ENCODE peak calls at places on chromosomes 7 and 10, in four cellular contexts. A, E, J and U are unnamed samples.

GRCh38 chr10:88094795-88095194 is 231.4 kb downstream of the PTEN start:
- DNase-seq in E (no peak), A (no peak), J (no peak), U (no peak)

GRCh38 chr10:124568858-124569622 is 107.4 kb downstream of the LHPP start:
- DNase-seq in E (peak; percentile 26), A (no peak), J (no peak), U (no peak)

GRCh38 chr7:123558506-123558874 is 872 bp upstream of the NDUFA5 start:
- DNase-seq in J (no peak), A (no peak), E (no peak), U (no peak)

GRCh38 chr7:913736-914520 is 37.6 kb downstream of the GET4 start:
- DNase-seq in E (no peak), J (peak; percentile 92), A (no peak), U (no peak)

GRCh38 chr10:10432306-10433035 is 585.2 kb upstream of the CELF2 start:
- DNase-seq in E (no peak), A (no peak), J (no peak), U (no peak)

GRCh38 chr7:105677803-105678583 is 96.7 kb upstream of the EFCAB10 start:
- DNase-seq in E (no peak), A (no peak), J (peak; percentile 83), U (no peak)

GRCh38 chr7:102208826-102209225 is 77.8 kb upstream of the SH2B2 start:
- DNase-seq in J (no peak), E (peak; percentile 60), A (peak; percentile 53), U (no peak)

GRCh38 chr7:134016223-134016941 is 110.8 kb upstream of the LRGUK start:
- DNase-seq in E (peak; percentile 51), A (peak; percentile 65), J (no peak), U (peak; percentile 60)

GRCh38 chr10:133420579-133420978 is 3.8 kb downstream of the SPRN start:
- DNase-seq in E (no peak), J (no peak), A (no peak), U (no peak)

GRCh38 chr7:70113543-70113942 is 515.3 kb downstream of the AUTS2 start:
- DNase-seq in E (no peak), J (no peak), A (no peak), U (no peak)

GRCh38 chr10:20254078-20254477 is 437.8 kb downstream of the PLXDC2 start:
- DNase-seq in J (no peak), E (no peak), A (no peak), U (no peak)

GRCh38 chr7:79702116-79702515 is 248.6 kb upstream of the MAGI2 start:
- DNase-seq in J (no peak), E (no peak), A (no peak), U (no peak)

GRCh38 chr7:106679153-106679931 is 18.4 kb upstream of the CCDC71L start:
- DNase-seq in E (no peak), J (no peak), A (no peak), U (no peak)

GRCh38 chr7:100604976-100605911 is 3.1 kb downstream of the PCOLCE start:
- DNase-seq in A (no peak), E (peak; percentile 80), J (peak; percentile 69), U (peak; percentile 69)

GRCh38 chr7:82109288-82109687 is 334.3 kb downstream of the CACNA2D1 start:
- DNase-seq in A (no peak), J (no peak), E (no peak), U (no peak)

GRCh38 chr10:70634011-70634410 is 31.5 kb upstream of the PRF1 start:
- DNase-seq in E (no peak), J (no peak), A (peak; percentile 58), U (no peak)